ENCODE peak calls at places on chromosomes 12 and 14, in six cellular contexts. M, B, X, O, V and P are unnamed samples.
A peak's percentile ranks its signal among the peaks of the same experiment; 100 is the strongest.

GRCh38 chr12:119902084-119902509 is 25.0 kb upstream of the CIT start:
- DNase-seq in M (no peak), B (peak; percentile 76), X (peak; percentile 44), O (peak; percentile 77), V (peak; percentile 81), P (no peak)

GRCh38 chr12:4742421-4742970 is 22.3 kb downstream of the GALNT8 start:
- DNase-seq in M (no peak), B (no peak), X (no peak), O (no peak), V (no peak), P (no peak)

GRCh38 chr14:105538481-105539049 is 12.2 kb downstream of the TMEM121 start:
- DNase-seq in M (peak; percentile 60), B (no peak), X (no peak), O (no peak), V (no peak), P (no peak)

GRCh38 chr12:42809226-42809625 is 219.7 kb upstream of the PRICKLE1 start:
- DNase-seq in M (no peak), B (peak; percentile 33), X (no peak), O (peak; percentile 48), V (no peak), P (no peak)

GRCh38 chr14:35637269-35637668 is 103.3 kb downstream of the INSM2 start:
- DNase-seq in M (no peak), B (no peak), X (no peak), O (no peak), V (no peak), P (no peak)

GRCh38 chr12:99498756-99499155 is 148.8 kb upstream of the GARIN6 start:
- DNase-seq in M (no peak), B (no peak), X (no peak), O (peak; percentile 42), V (peak; percentile 5), P (no peak)

GRCh38 chr12:6520186-6520585 is 14.1 kb upstream of the GAPDH start:
- DNase-seq in M (no peak), B (no peak), X (no peak), O (no peak), V (no peak), P (no peak)

GRCh38 chr14:33475623-33476022 is 475.3 kb downstream of the EGLN3 start:
- DNase-seq in M (no peak), B (peak; percentile 18), X (no peak), O (no peak), V (peak; percentile 58), P (no peak)

GRCh38 chr12:87317302-87317701 is 711.9 kb downstream of the C12orf50 start:
- DNase-seq in M (no peak), B (no peak), X (no peak), O (peak; percentile 8), V (no peak), P (no peak)

GRCh38 chr12:82400819-82401218 is 42.5 kb downstream of the METTL25 start:
- DNase-seq in M (no peak), B (no peak), X (no peak), O (no peak), V (no peak), P (no peak)

GRCh38 chr12:50542448-50542847 is 37.7 kb downstream of the DIP2B start:
- DNase-seq in M (no peak), B (peak; percentile 36), X (no peak), O (peak; percentile 53), V (peak; percentile 32), P (no peak)

GRCh38 chr12:37546206-37546605 is 770.4 kb upstream of the ALG10B start:
- DNase-seq in M (no peak), B (no peak), X (no peak), O (no peak), V (no peak), P (peak; percentile 75)

GRCh38 chr12:108783446-108783845 is 52.1 kb upstream of the CORO1C start:
- DNase-seq in M (no peak), B (no peak), X (no peak), O (no peak), V (no peak), P (no peak)

GRCh38 chr12:32922546-32923297 is 26.1 kb upstream of the PKP2 start:
- DNase-seq in M (no peak), B (no peak), X (no peak), O (no peak), V (no peak), P (no peak)

GRCh38 chr14:67908061-67908767 is 88.6 kb downstream of the RAD51B start:
- DNase-seq in M (no peak), B (peak; percentile 61), X (no peak), O (peak; percentile 53), V (no peak), P (no peak)

GRCh38 chr14:67916430-67916829 is 96.9 kb downstream of the RAD51B start:
- DNase-seq in M (no peak), B (no peak), X (no peak), O (no peak), V (no peak), P (no peak)

DNA sequence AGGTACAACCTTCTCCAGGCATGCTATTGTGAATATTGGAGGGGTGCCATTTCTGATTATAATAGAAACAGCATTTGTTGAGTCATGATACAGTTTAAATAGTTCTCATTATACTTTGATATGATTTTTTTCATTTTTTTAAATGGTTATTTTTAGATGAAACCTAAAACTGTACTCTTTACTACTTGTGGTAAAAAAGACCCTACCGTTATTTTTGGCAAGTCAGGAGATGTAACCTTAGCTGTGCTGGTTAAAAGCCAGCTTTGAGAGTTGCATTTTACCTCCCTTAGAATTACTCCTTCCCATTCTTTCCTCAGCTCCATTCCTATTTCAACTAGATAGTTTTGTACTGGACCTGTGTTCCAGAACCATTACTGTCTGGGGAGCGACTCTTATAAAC is 91.9 kb downstream of the RAD51B start:
- DNase-seq in M (no peak), B (peak; percentile 58), X (no peak), O (peak; percentile 28), V (no peak), P (no peak)
- TF ChIP-seq CTCF in M (no peak), B (no peak), X (no peak), O (no peak), V (no peak), P (no peak)

GRCh38 chr14:67704484-67705089 is 2.9 kb downstream of the RDH12 start:
- DNase-seq in M (no peak), B (peak; percentile 73), X (no peak), O (peak; percentile 54), V (peak; percentile 62), P (no peak)
- TF ChIP-seq CTCF in M (peak; percentile 63), B (peak; percentile 82), X (peak; percentile 80), O (peak; percentile 83), V (peak; percentile 50), P (peak; percentile 79)

DNA sequence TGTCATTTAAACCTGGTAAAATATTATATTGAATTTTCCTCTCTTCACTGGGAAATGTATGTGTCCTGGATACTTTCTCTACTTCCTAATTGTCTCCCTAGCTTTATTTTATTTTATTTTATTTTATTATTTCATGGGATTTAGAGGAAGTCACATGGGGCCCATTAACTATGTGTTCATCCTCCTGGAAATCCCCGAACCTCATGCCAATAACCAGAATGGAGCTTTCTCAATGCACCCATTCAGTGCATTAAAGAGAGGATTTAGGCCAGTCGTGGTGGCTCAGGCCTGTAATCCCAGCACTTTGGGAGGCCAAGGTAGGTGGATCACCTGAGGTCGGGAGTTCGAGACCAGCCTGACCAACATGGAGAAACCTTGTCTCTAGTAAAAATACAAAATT is 1.3 kb upstream of the RPGRIP1 start:
- DNase-seq in M (no peak), B (no peak), X (no peak), O (no peak), V (no peak), P (no peak)
- TF ChIP-seq CTCF in M (no peak), B (no peak), X (no peak), O (no peak), V (no peak), P (no peak)

GRCh38 chr14:22520786-22521185 is 68.2 kb downstream of the DAD1 start:
- DNase-seq in M (no peak), B (no peak), X (no peak), O (no peak), V (no peak), P (no peak)

GRCh38 chr14:22520235-22520634 is 68.8 kb downstream of the DAD1 start:
- DNase-seq in M (no peak), B (peak; percentile 81), X (no peak), O (peak; percentile 83), V (no peak), P (no peak)

GRCh38 chr14:22523283-22523682 is 65.7 kb downstream of the DAD1 start:
- DNase-seq in M (no peak), B (peak; percentile 45), X (no peak), O (no peak), V (no peak), P (no peak)

GRCh38 chr14:22524105-22524783 is 64.8 kb downstream of the DAD1 start:
- DNase-seq in M (no peak), B (no peak), X (no peak), O (no peak), V (no peak), P (no peak)

GRCh38 chr14:22521449-22522239 is 67.4 kb downstream of the DAD1 start:
- DNase-seq in M (no peak), B (no peak), X (no peak), O (no peak), V (no peak), P (no peak)
- TF ChIP-seq CTCF in M (no peak), B (no peak), X (no peak), O (no peak), V (no peak), P (no peak)

GRCh38 chr14:32224731-32225377 is 21.8 kb upstream of the RNU6-8 start:
- DNase-seq in M (no peak), B (peak; percentile 44), X (no peak), O (peak; percentile 54), V (peak; percentile 64), P (no peak)
- TF ChIP-seq CTCF in M (no peak), B (peak; percentile 53), X (peak; percentile 46), O (peak; percentile 39), V (peak; percentile 51), P (peak; percentile 49)

DNA sequence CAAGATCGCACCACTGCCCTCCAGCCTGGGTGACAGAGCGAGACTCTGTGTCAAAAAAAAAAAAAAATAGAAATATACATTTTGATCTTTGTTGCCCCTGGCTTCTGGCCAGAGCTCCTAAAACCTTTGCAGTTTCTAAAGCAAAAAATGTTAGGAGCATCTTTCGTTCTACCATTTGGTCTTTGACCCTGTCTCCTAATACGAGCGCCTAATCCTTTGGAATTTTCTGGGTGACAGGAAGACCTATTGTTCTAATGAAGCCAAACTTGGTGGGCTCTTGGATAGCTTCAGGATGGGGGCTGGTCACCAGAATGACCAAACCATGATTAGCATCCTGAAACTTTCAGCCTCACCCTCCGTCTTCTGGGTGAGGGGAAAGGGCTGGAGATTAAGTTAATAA is 32.3 kb upstream of the CLIP1 start:
- DNase-seq in M (no peak), B (no peak), X (no peak), O (no peak), V (no peak), P (no peak)
- TF ChIP-seq CTCF in M (no peak), B (no peak), X (no peak), O (no peak), V (no peak), P (no peak)

GRCh38 chr12:30923057-30923456 is 3.5 kb upstream of the TSPAN11 start:
- DNase-seq in M (no peak), B (no peak), X (no peak), O (no peak), V (no peak), P (no peak)
- TF ChIP-seq CTCF in M (no peak), B (no peak), X (no peak), O (no peak), V (no peak), P (no peak)